ENCODE peak calls at places on chromosomes 12 and 14, in nine cellular contexts. One of them, this sample, is unnamed.
A peak's percentile ranks its signal among the peaks of the same experiment; 100 is the strongest.

GRCh38 chr14:36626150-36626549 is 35.5 kb upstream of the PAX9 start:
- DNase-seq in stimulated activated CD4-positive, alpha-beta T cell treated with anti-CD3 and anti-CD28 coated beads, TNF-alpha, amount 100 ng/mL, for 24 hours: no peak
- DNase-seq in A549: no peak
- DNase-seq in activated gamma-delta T cell treated with Interleukin-2 at 50 U/mL for 16 hours: no peak
- DNase-seq in mesenchymal stem cell: no peak
- DNase-seq in Ammon's horn: no peak
- DNase-seq in activated CD4-positive, alpha-beta T cell treated with anti-CD3 and anti-CD28 coated beads, Interleukin-2, amount 10 ng/mL, durations not matched to agents 7 days and 5 days: no peak
- DNase-seq in tibial artery: no peak
- DNase-seq in neuronal stem cell: no peak
- DNase-seq in this sample: no peak

GRCh38 chr12:76346798-76347420 is 1.3 kb downstream of the BBS10 start:
- DNase-seq in stimulated activated CD4-positive, alpha-beta T cell treated with anti-CD3 and anti-CD28 coated beads, TNF-alpha, amount 100 ng/mL, for 24 hours: no peak
- DNase-seq in A549: no peak
- DNase-seq in activated gamma-delta T cell treated with Interleukin-2 at 50 U/mL for 16 hours: no peak
- DNase-seq in mesenchymal stem cell: peak; percentile 78
- DNase-seq in Ammon's horn: peak; percentile 88
- DNase-seq in activated CD4-positive, alpha-beta T cell treated with anti-CD3 and anti-CD28 coated beads, Interleukin-2, amount 10 ng/mL, durations not matched to agents 7 days and 5 days: no peak
- DNase-seq in tibial artery: peak; percentile 29
- DNase-seq in neuronal stem cell: no peak
- DNase-seq in this sample: no peak

GRCh38 chr14:61615743-61616523 is 79.4 kb upstream of the HIF1A start:
- DNase-seq in stimulated activated CD4-positive, alpha-beta T cell treated with anti-CD3 and anti-CD28 coated beads, TNF-alpha, amount 100 ng/mL, for 24 hours: no peak
- DNase-seq in A549: no peak
- DNase-seq in activated gamma-delta T cell treated with Interleukin-2 at 50 U/mL for 16 hours: no peak
- DNase-seq in mesenchymal stem cell: no peak
- DNase-seq in Ammon's horn: no peak
- DNase-seq in activated CD4-positive, alpha-beta T cell treated with anti-CD3 and anti-CD28 coated beads, Interleukin-2, amount 10 ng/mL, durations not matched to agents 7 days and 5 days: no peak
- DNase-seq in tibial artery: no peak
- DNase-seq in neuronal stem cell: no peak
- DNase-seq in this sample: no peak

GRCh38 chr12:51760231-51760630 is 88.3 kb downstream of the FIGNL2 start:
- DNase-seq in stimulated activated CD4-positive, alpha-beta T cell treated with anti-CD3 and anti-CD28 coated beads, TNF-alpha, amount 100 ng/mL, for 24 hours: no peak
- DNase-seq in A549: no peak
- DNase-seq in activated gamma-delta T cell treated with Interleukin-2 at 50 U/mL for 16 hours: no peak
- DNase-seq in mesenchymal stem cell: no peak
- DNase-seq in Ammon's horn: no peak
- DNase-seq in activated CD4-positive, alpha-beta T cell treated with anti-CD3 and anti-CD28 coated beads, Interleukin-2, amount 10 ng/mL, durations not matched to agents 7 days and 5 days: no peak
- DNase-seq in tibial artery: no peak
- DNase-seq in neuronal stem cell: no peak
- DNase-seq in this sample: no peak

GRCh38 chr12:68229956-68230355 is 4.3 kb upstream of the IL26 start:
- DNase-seq in stimulated activated CD4-positive, alpha-beta T cell treated with anti-CD3 and anti-CD28 coated beads, TNF-alpha, amount 100 ng/mL, for 24 hours: no peak
- DNase-seq in A549: no peak
- DNase-seq in activated gamma-delta T cell treated with Interleukin-2 at 50 U/mL for 16 hours: no peak
- DNase-seq in mesenchymal stem cell: no peak
- DNase-seq in Ammon's horn: no peak
- DNase-seq in activated CD4-positive, alpha-beta T cell treated with anti-CD3 and anti-CD28 coated beads, Interleukin-2, amount 10 ng/mL, durations not matched to agents 7 days and 5 days: no peak
- DNase-seq in tibial artery: no peak
- DNase-seq in neuronal stem cell: no peak
- DNase-seq in this sample: no peak

GRCh38 chr14:36747411-36748184 is 85.9 kb downstream of the PAX9 start:
- DNase-seq in stimulated activated CD4-positive, alpha-beta T cell treated with anti-CD3 and anti-CD28 coated beads, TNF-alpha, amount 100 ng/mL, for 24 hours: no peak
- DNase-seq in A549: peak; percentile 32
- DNase-seq in activated gamma-delta T cell treated with Interleukin-2 at 50 U/mL for 16 hours: no peak
- DNase-seq in mesenchymal stem cell: peak; percentile 4
- DNase-seq in Ammon's horn: no peak
- DNase-seq in activated CD4-positive, alpha-beta T cell treated with anti-CD3 and anti-CD28 coated beads, Interleukin-2, amount 10 ng/mL, durations not matched to agents 7 days and 5 days: no peak
- DNase-seq in tibial artery: no peak
- DNase-seq in neuronal stem cell: no peak
- DNase-seq in this sample: no peak

GRCh38 chr12:6768385-6769002 is 2.3 kb downstream of the PTMS start:
- DNase-seq in stimulated activated CD4-positive, alpha-beta T cell treated with anti-CD3 and anti-CD28 coated beads, TNF-alpha, amount 100 ng/mL, for 24 hours: no peak
- DNase-seq in A549: no peak
- DNase-seq in activated gamma-delta T cell treated with Interleukin-2 at 50 U/mL for 16 hours: no peak
- DNase-seq in mesenchymal stem cell: peak; percentile 15
- DNase-seq in Ammon's horn: no peak
- DNase-seq in activated CD4-positive, alpha-beta T cell treated with anti-CD3 and anti-CD28 coated beads, Interleukin-2, amount 10 ng/mL, durations not matched to agents 7 days and 5 days: no peak
- DNase-seq in tibial artery: no peak
- DNase-seq in neuronal stem cell: no peak
- DNase-seq in this sample: no peak

GRCh38 chr14:98798099-98798498 is 473.9 kb downstream of the BCL11B start:
- DNase-seq in stimulated activated CD4-positive, alpha-beta T cell treated with anti-CD3 and anti-CD28 coated beads, TNF-alpha, amount 100 ng/mL, for 24 hours: no peak
- DNase-seq in A549: no peak
- DNase-seq in activated gamma-delta T cell treated with Interleukin-2 at 50 U/mL for 16 hours: no peak
- DNase-seq in mesenchymal stem cell: no peak
- DNase-seq in Ammon's horn: no peak
- DNase-seq in activated CD4-positive, alpha-beta T cell treated with anti-CD3 and anti-CD28 coated beads, Interleukin-2, amount 10 ng/mL, durations not matched to agents 7 days and 5 days: no peak
- DNase-seq in tibial artery: no peak
- DNase-seq in neuronal stem cell: no peak
- DNase-seq in this sample: no peak

GRCh38 chr12:71447691-71448660 is 8.4 kb downstream of the LGR5 start:
- DNase-seq in stimulated activated CD4-positive, alpha-beta T cell treated with anti-CD3 and anti-CD28 coated beads, TNF-alpha, amount 100 ng/mL, for 24 hours: no peak
- DNase-seq in A549: no peak
- DNase-seq in activated gamma-delta T cell treated with Interleukin-2 at 50 U/mL for 16 hours: no peak
- DNase-seq in mesenchymal stem cell: peak; percentile 3
- DNase-seq in Ammon's horn: peak; percentile 67
- DNase-seq in activated CD4-positive, alpha-beta T cell treated with anti-CD3 and anti-CD28 coated beads, Interleukin-2, amount 10 ng/mL, durations not matched to agents 7 days and 5 days: no peak
- DNase-seq in tibial artery: no peak
- DNase-seq in neuronal stem cell: no peak
- DNase-seq in this sample: no peak

GRCh38 chr12:1644523-1645438 is 15.8 kb downstream of the WNT5B start:
- DNase-seq in stimulated activated CD4-positive, alpha-beta T cell treated with anti-CD3 and anti-CD28 coated beads, TNF-alpha, amount 100 ng/mL, for 24 hours: no peak
- DNase-seq in A549: no peak
- DNase-seq in activated gamma-delta T cell treated with Interleukin-2 at 50 U/mL for 16 hours: no peak
- DNase-seq in mesenchymal stem cell: no peak
- DNase-seq in Ammon's horn: peak; percentile 96
- DNase-seq in activated CD4-positive, alpha-beta T cell treated with anti-CD3 and anti-CD28 coated beads, Interleukin-2, amount 10 ng/mL, durations not matched to agents 7 days and 5 days: no peak
- DNase-seq in tibial artery: peak; percentile 79
- DNase-seq in neuronal stem cell: no peak
- DNase-seq in this sample: no peak

GRCh38 chr14:103313704-103314103 is 20.3 kb upstream of the EIF5 start:
- DNase-seq in stimulated activated CD4-positive, alpha-beta T cell treated with anti-CD3 and anti-CD28 coated beads, TNF-alpha, amount 100 ng/mL, for 24 hours: no peak
- DNase-seq in A549: no peak
- DNase-seq in activated gamma-delta T cell treated with Interleukin-2 at 50 U/mL for 16 hours: no peak
- DNase-seq in mesenchymal stem cell: no peak
- DNase-seq in Ammon's horn: no peak
- DNase-seq in activated CD4-positive, alpha-beta T cell treated with anti-CD3 and anti-CD28 coated beads, Interleukin-2, amount 10 ng/mL, durations not matched to agents 7 days and 5 days: no peak
- DNase-seq in tibial artery: no peak
- DNase-seq in neuronal stem cell: no peak
- DNase-seq in this sample: no peak

GRCh38 chr14:54803396-54803795 is 99.2 kb downstream of the GCH1 start:
- DNase-seq in stimulated activated CD4-positive, alpha-beta T cell treated with anti-CD3 and anti-CD28 coated beads, TNF-alpha, amount 100 ng/mL, for 24 hours: no peak
- DNase-seq in A549: no peak
- DNase-seq in activated gamma-delta T cell treated with Interleukin-2 at 50 U/mL for 16 hours: no peak
- DNase-seq in mesenchymal stem cell: no peak
- DNase-seq in Ammon's horn: no peak
- DNase-seq in activated CD4-positive, alpha-beta T cell treated with anti-CD3 and anti-CD28 coated beads, Interleukin-2, amount 10 ng/mL, durations not matched to agents 7 days and 5 days: no peak
- DNase-seq in tibial artery: no peak
- DNase-seq in neuronal stem cell: no peak
- DNase-seq in this sample: no peak

GRCh38 chr14:36429692-36430091 is 90.3 kb downstream of the NKX2-1 start:
- DNase-seq in stimulated activated CD4-positive, alpha-beta T cell treated with anti-CD3 and anti-CD28 coated beads, TNF-alpha, amount 100 ng/mL, for 24 hours: no peak
- DNase-seq in A549: no peak
- DNase-seq in activated gamma-delta T cell treated with Interleukin-2 at 50 U/mL for 16 hours: no peak
- DNase-seq in mesenchymal stem cell: no peak
- DNase-seq in Ammon's horn: no peak
- DNase-seq in activated CD4-positive, alpha-beta T cell treated with anti-CD3 and anti-CD28 coated beads, Interleukin-2, amount 10 ng/mL, durations not matched to agents 7 days and 5 days: no peak
- DNase-seq in tibial artery: no peak
- DNase-seq in neuronal stem cell: no peak
- DNase-seq in this sample: no peak

GRCh38 chr14:106850913-106851825 is 1324.8 kb downstream of the TMEM121 start:
- DNase-seq in stimulated activated CD4-positive, alpha-beta T cell treated with anti-CD3 and anti-CD28 coated beads, TNF-alpha, amount 100 ng/mL, for 24 hours: no peak
- DNase-seq in A549: no peak
- DNase-seq in activated gamma-delta T cell treated with Interleukin-2 at 50 U/mL for 16 hours: no peak
- DNase-seq in mesenchymal stem cell: no peak
- DNase-seq in Ammon's horn: no peak
- DNase-seq in activated CD4-positive, alpha-beta T cell treated with anti-CD3 and anti-CD28 coated beads, Interleukin-2, amount 10 ng/mL, durations not matched to agents 7 days and 5 days: no peak
- DNase-seq in tibial artery: no peak
- DNase-seq in neuronal stem cell: no peak
- DNase-seq in this sample: no peak

GRCh38 chr14:90538716-90539495 is 142.1 kb downstream of the CALM1 start:
- DNase-seq in stimulated activated CD4-positive, alpha-beta T cell treated with anti-CD3 and anti-CD28 coated beads, TNF-alpha, amount 100 ng/mL, for 24 hours: no peak
- DNase-seq in A549: no peak
- DNase-seq in activated gamma-delta T cell treated with Interleukin-2 at 50 U/mL for 16 hours: no peak
- DNase-seq in mesenchymal stem cell: no peak
- DNase-seq in Ammon's horn: no peak
- DNase-seq in activated CD4-positive, alpha-beta T cell treated with anti-CD3 and anti-CD28 coated beads, Interleukin-2, amount 10 ng/mL, durations not matched to agents 7 days and 5 days: no peak
- DNase-seq in tibial artery: no peak
- DNase-seq in neuronal stem cell: no peak
- DNase-seq in this sample: no peak

GRCh38 chr14:96631621-96632362 is 129.6 kb downstream of the PAPOLA start:
- DNase-seq in stimulated activated CD4-positive, alpha-beta T cell treated with anti-CD3 and anti-CD28 coated beads, TNF-alpha, amount 100 ng/mL, for 24 hours: no peak
- DNase-seq in A549: no peak
- DNase-seq in activated gamma-delta T cell treated with Interleukin-2 at 50 U/mL for 16 hours: no peak
- DNase-seq in mesenchymal stem cell: no peak
- DNase-seq in Ammon's horn: no peak
- DNase-seq in activated CD4-positive, alpha-beta T cell treated with anti-CD3 and anti-CD28 coated beads, Interleukin-2, amount 10 ng/mL, durations not matched to agents 7 days and 5 days: no peak
- DNase-seq in tibial artery: no peak
- DNase-seq in neuronal stem cell: no peak
- DNase-seq in this sample: no peak

GRCh38 chr12:54229624-54230212 is 40.9 kb upstream of the SMUG1 start:
- DNase-seq in stimulated activated CD4-positive, alpha-beta T cell treated with anti-CD3 and anti-CD28 coated beads, TNF-alpha, amount 100 ng/mL, for 24 hours: no peak
- DNase-seq in A549: peak; percentile 66
- DNase-seq in activated gamma-delta T cell treated with Interleukin-2 at 50 U/mL for 16 hours: no peak
- DNase-seq in mesenchymal stem cell: peak; percentile 97
- DNase-seq in Ammon's horn: no peak
- DNase-seq in activated CD4-positive, alpha-beta T cell treated with anti-CD3 and anti-CD28 coated beads, Interleukin-2, amount 10 ng/mL, durations not matched to agents 7 days and 5 days: no peak
- DNase-seq in tibial artery: peak; percentile 70
- DNase-seq in neuronal stem cell: no peak
- DNase-seq in this sample: no peak

GRCh38 chr12:6959376-6960290 is 8.5 kb downstream of the PTPN6 start:
- DNase-seq in stimulated activated CD4-positive, alpha-beta T cell treated with anti-CD3 and anti-CD28 coated beads, TNF-alpha, amount 100 ng/mL, for 24 hours: no peak
- DNase-seq in A549: no peak
- DNase-seq in activated gamma-delta T cell treated with Interleukin-2 at 50 U/mL for 16 hours: no peak
- DNase-seq in mesenchymal stem cell: no peak
- DNase-seq in Ammon's horn: no peak
- DNase-seq in activated CD4-positive, alpha-beta T cell treated with anti-CD3 and anti-CD28 coated beads, Interleukin-2, amount 10 ng/mL, durations not matched to agents 7 days and 5 days: no peak
- DNase-seq in tibial artery: no peak
- DNase-seq in neuronal stem cell: no peak
- DNase-seq in this sample: no peak

GRCh38 chr12:45583011-45583657 is 146.4 kb upstream of the ARID2 start:
- DNase-seq in stimulated activated CD4-positive, alpha-beta T cell treated with anti-CD3 and anti-CD28 coated beads, TNF-alpha, amount 100 ng/mL, for 24 hours: no peak
- DNase-seq in A549: no peak
- DNase-seq in activated gamma-delta T cell treated with Interleukin-2 at 50 U/mL for 16 hours: no peak
- DNase-seq in mesenchymal stem cell: peak; percentile 43
- DNase-seq in Ammon's horn: peak; percentile 9
- DNase-seq in activated CD4-positive, alpha-beta T cell treated with anti-CD3 and anti-CD28 coated beads, Interleukin-2, amount 10 ng/mL, durations not matched to agents 7 days and 5 days: no peak
- DNase-seq in tibial artery: no peak
- DNase-seq in neuronal stem cell: no peak
- DNase-seq in this sample: no peak

GRCh38 chr12:32753605-32754004 is 2.1 kb downstream of the YARS2 start:
- DNase-seq in stimulated activated CD4-positive, alpha-beta T cell treated with anti-CD3 and anti-CD28 coated beads, TNF-alpha, amount 100 ng/mL, for 24 hours: no peak
- DNase-seq in A549: no peak
- DNase-seq in activated gamma-delta T cell treated with Interleukin-2 at 50 U/mL for 16 hours: no peak
- DNase-seq in mesenchymal stem cell: no peak
- DNase-seq in Ammon's horn: no peak
- DNase-seq in activated CD4-positive, alpha-beta T cell treated with anti-CD3 and anti-CD28 coated beads, Interleukin-2, amount 10 ng/mL, durations not matched to agents 7 days and 5 days: no peak
- DNase-seq in tibial artery: no peak
- DNase-seq in neuronal stem cell: no peak
- DNase-seq in this sample: no peak

GRCh38 chr14:101039031-101039754 is 135.7 kb upstream of the RTL1 start:
- DNase-seq in stimulated activated CD4-positive, alpha-beta T cell treated with anti-CD3 and anti-CD28 coated beads, TNF-alpha, amount 100 ng/mL, for 24 hours: no peak
- DNase-seq in A549: no peak
- DNase-seq in activated gamma-delta T cell treated with Interleukin-2 at 50 U/mL for 16 hours: no peak
- DNase-seq in mesenchymal stem cell: no peak
- DNase-seq in Ammon's horn: no peak
- DNase-seq in activated CD4-positive, alpha-beta T cell treated with anti-CD3 and anti-CD28 coated beads, Interleukin-2, amount 10 ng/mL, durations not matched to agents 7 days and 5 days: no peak
- DNase-seq in tibial artery: no peak
- DNase-seq in neuronal stem cell: no peak
- DNase-seq in this sample: no peak

GRCh38 chr14:67934087-67934486 is 114.5 kb downstream of the RAD51B start:
- DNase-seq in stimulated activated CD4-positive, alpha-beta T cell treated with anti-CD3 and anti-CD28 coated beads, TNF-alpha, amount 100 ng/mL, for 24 hours: no peak
- DNase-seq in A549: peak; percentile 82
- DNase-seq in activated gamma-delta T cell treated with Interleukin-2 at 50 U/mL for 16 hours: no peak
- DNase-seq in mesenchymal stem cell: peak; percentile 85
- DNase-seq in Ammon's horn: peak; percentile 75
- DNase-seq in activated CD4-positive, alpha-beta T cell treated with anti-CD3 and anti-CD28 coated beads, Interleukin-2, amount 10 ng/mL, durations not matched to agents 7 days and 5 days: peak; percentile 21
- DNase-seq in tibial artery: no peak
- DNase-seq in neuronal stem cell: peak; percentile 37
- DNase-seq in this sample: no peak

GRCh38 chr14:103130965-103131364 is 7.7 kb downstream of the TNFAIP2 start:
- DNase-seq in stimulated activated CD4-positive, alpha-beta T cell treated with anti-CD3 and anti-CD28 coated beads, TNF-alpha, amount 100 ng/mL, for 24 hours: no peak
- DNase-seq in A549: no peak
- DNase-seq in activated gamma-delta T cell treated with Interleukin-2 at 50 U/mL for 16 hours: no peak
- DNase-seq in mesenchymal stem cell: no peak
- DNase-seq in Ammon's horn: no peak
- DNase-seq in activated CD4-positive, alpha-beta T cell treated with anti-CD3 and anti-CD28 coated beads, Interleukin-2, amount 10 ng/mL, durations not matched to agents 7 days and 5 days: no peak
- DNase-seq in tibial artery: peak; percentile 36
- DNase-seq in neuronal stem cell: no peak
- DNase-seq in this sample: no peak

GRCh38 chr14:75460402-75460801 is 32.6 kb downstream of the JDP2 start:
- DNase-seq in stimulated activated CD4-positive, alpha-beta T cell treated with anti-CD3 and anti-CD28 coated beads, TNF-alpha, amount 100 ng/mL, for 24 hours: no peak
- DNase-seq in A549: no peak
- DNase-seq in activated gamma-delta T cell treated with Interleukin-2 at 50 U/mL for 16 hours: no peak
- DNase-seq in mesenchymal stem cell: no peak
- DNase-seq in Ammon's horn: no peak
- DNase-seq in activated CD4-positive, alpha-beta T cell treated with anti-CD3 and anti-CD28 coated beads, Interleukin-2, amount 10 ng/mL, durations not matched to agents 7 days and 5 days: no peak
- DNase-seq in tibial artery: no peak
- DNase-seq in neuronal stem cell: no peak
- DNase-seq in this sample: no peak

GRCh38 chr12:131491887-131492490 is 218.9 kb upstream of the SFSWAP start:
- DNase-seq in stimulated activated CD4-positive, alpha-beta T cell treated with anti-CD3 and anti-CD28 coated beads, TNF-alpha, amount 100 ng/mL, for 24 hours: no peak
- DNase-seq in A549: no peak
- DNase-seq in activated gamma-delta T cell treated with Interleukin-2 at 50 U/mL for 16 hours: no peak
- DNase-seq in mesenchymal stem cell: no peak
- DNase-seq in Ammon's horn: no peak
- DNase-seq in activated CD4-positive, alpha-beta T cell treated with anti-CD3 and anti-CD28 coated beads, Interleukin-2, amount 10 ng/mL, durations not matched to agents 7 days and 5 days: no peak
- DNase-seq in tibial artery: no peak
- DNase-seq in neuronal stem cell: no peak
- DNase-seq in this sample: no peak

GRCh38 chr14:75268638-75269550 is 9.7 kb upstream of the FOS start:
- DNase-seq in stimulated activated CD4-positive, alpha-beta T cell treated with anti-CD3 and anti-CD28 coated beads, TNF-alpha, amount 100 ng/mL, for 24 hours: no peak
- DNase-seq in A549: no peak
- DNase-seq in activated gamma-delta T cell treated with Interleukin-2 at 50 U/mL for 16 hours: no peak
- DNase-seq in mesenchymal stem cell: no peak
- DNase-seq in Ammon's horn: no peak
- DNase-seq in activated CD4-positive, alpha-beta T cell treated with anti-CD3 and anti-CD28 coated beads, Interleukin-2, amount 10 ng/mL, durations not matched to agents 7 days and 5 days: no peak
- DNase-seq in tibial artery: no peak
- DNase-seq in neuronal stem cell: no peak
- DNase-seq in this sample: no peak

GRCh38 chr12:70332236-70332635 is 33.9 kb upstream of the KCNMB4 start:
- DNase-seq in stimulated activated CD4-positive, alpha-beta T cell treated with anti-CD3 and anti-CD28 coated beads, TNF-alpha, amount 100 ng/mL, for 24 hours: no peak
- DNase-seq in A549: no peak
- DNase-seq in activated gamma-delta T cell treated with Interleukin-2 at 50 U/mL for 16 hours: no peak
- DNase-seq in mesenchymal stem cell: no peak
- DNase-seq in Ammon's horn: no peak
- DNase-seq in activated CD4-positive, alpha-beta T cell treated with anti-CD3 and anti-CD28 coated beads, Interleukin-2, amount 10 ng/mL, durations not matched to agents 7 days and 5 days: no peak
- DNase-seq in tibial artery: no peak
- DNase-seq in neuronal stem cell: no peak
- DNase-seq in this sample: no peak

GRCh38 chr12:112121780-112122565 is 3.4 kb upstream of the TRAFD1 start:
- DNase-seq in stimulated activated CD4-positive, alpha-beta T cell treated with anti-CD3 and anti-CD28 coated beads, TNF-alpha, amount 100 ng/mL, for 24 hours: no peak
- DNase-seq in A549: peak; percentile 35
- DNase-seq in activated gamma-delta T cell treated with Interleukin-2 at 50 U/mL for 16 hours: no peak
- DNase-seq in mesenchymal stem cell: peak; percentile 89
- DNase-seq in Ammon's horn: peak; percentile 43
- DNase-seq in activated CD4-positive, alpha-beta T cell treated with anti-CD3 and anti-CD28 coated beads, Interleukin-2, amount 10 ng/mL, durations not matched to agents 7 days and 5 days: no peak
- DNase-seq in tibial artery: peak; percentile 73
- DNase-seq in neuronal stem cell: no peak
- DNase-seq in this sample: no peak

GRCh38 chr12:132711169-132711843 is 664 bp downstream of the PGAM5 start:
- DNase-seq in stimulated activated CD4-positive, alpha-beta T cell treated with anti-CD3 and anti-CD28 coated beads, TNF-alpha, amount 100 ng/mL, for 24 hours: no peak
- DNase-seq in A549: no peak
- DNase-seq in activated gamma-delta T cell treated with Interleukin-2 at 50 U/mL for 16 hours: no peak
- DNase-seq in mesenchymal stem cell: peak; percentile 50
- DNase-seq in Ammon's horn: no peak
- DNase-seq in activated CD4-positive, alpha-beta T cell treated with anti-CD3 and anti-CD28 coated beads, Interleukin-2, amount 10 ng/mL, durations not matched to agents 7 days and 5 days: peak; percentile 27
- DNase-seq in tibial artery: no peak
- DNase-seq in neuronal stem cell: no peak
- DNase-seq in this sample: peak; percentile 15

GRCh38 chr14:69882086-69882864 is 3.1 kb downstream of the SMOC1 start:
- DNase-seq in stimulated activated CD4-positive, alpha-beta T cell treated with anti-CD3 and anti-CD28 coated beads, TNF-alpha, amount 100 ng/mL, for 24 hours: no peak
- DNase-seq in A549: no peak
- DNase-seq in activated gamma-delta T cell treated with Interleukin-2 at 50 U/mL for 16 hours: no peak
- DNase-seq in mesenchymal stem cell: no peak
- DNase-seq in Ammon's horn: no peak
- DNase-seq in activated CD4-positive, alpha-beta T cell treated with anti-CD3 and anti-CD28 coated beads, Interleukin-2, amount 10 ng/mL, durations not matched to agents 7 days and 5 days: no peak
- DNase-seq in tibial artery: no peak
- DNase-seq in neuronal stem cell: no peak
- DNase-seq in this sample: no peak

GRCh38 chr14:78184151-78184550 is 14.0 kb downstream of the NRXN3 start:
- DNase-seq in stimulated activated CD4-positive, alpha-beta T cell treated with anti-CD3 and anti-CD28 coated beads, TNF-alpha, amount 100 ng/mL, for 24 hours: no peak
- DNase-seq in A549: no peak
- DNase-seq in activated gamma-delta T cell treated with Interleukin-2 at 50 U/mL for 16 hours: no peak
- DNase-seq in mesenchymal stem cell: no peak
- DNase-seq in Ammon's horn: peak; percentile 21
- DNase-seq in activated CD4-positive, alpha-beta T cell treated with anti-CD3 and anti-CD28 coated beads, Interleukin-2, amount 10 ng/mL, durations not matched to agents 7 days and 5 days: no peak
- DNase-seq in tibial artery: no peak
- DNase-seq in neuronal stem cell: no peak
- DNase-seq in this sample: no peak